ENCODE peak calls at places on chromosomes 3 and 15, in five cellular contexts. One of them, this sample, is unnamed.

GRCh38 chr15:73851679-73852078 is 21.7 kb upstream of the TBC1D21 start:
- DNase-seq in GOT3: no peak
- DNase-seq in mesenteric fat pad: peak
- DNase-seq in glomerular endothelial cell: no peak
- DNase-seq in AG08395: peak
- DNase-seq in this sample: peak

GRCh38 chr15:70375006-70375409 is 277.3 kb upstream of the TLE3 start:
- DNase-seq in GOT3: no peak
- DNase-seq in mesenteric fat pad: peak
- DNase-seq in glomerular endothelial cell: no peak
- DNase-seq in AG08395: peak
- DNase-seq in this sample: no peak

GRCh38 chr3:118354556-118354955 is 680.1 kb downstream of the IGSF11 start:
- DNase-seq in GOT3: no peak
- DNase-seq in mesenteric fat pad: no peak
- DNase-seq in glomerular endothelial cell: no peak
- DNase-seq in AG08395: no peak
- DNase-seq in this sample: no peak

GRCh38 chr15:59741274-59741906 is 52.3 kb upstream of the BNIP2 start:
- DNase-seq in GOT3: no peak
- DNase-seq in mesenteric fat pad: no peak
- DNase-seq in glomerular endothelial cell: no peak
- DNase-seq in AG08395: peak
- DNase-seq in this sample: no peak

GRCh38 chr15:47364671-47365141 is 352.6 kb upstream of the SEMA6D start:
- DNase-seq in GOT3: no peak
- DNase-seq in mesenteric fat pad: no peak
- DNase-seq in glomerular endothelial cell: no peak
- DNase-seq in AG08395: no peak
- DNase-seq in this sample: no peak

GRCh38 chr3:45100998-45101407 is 45.2 kb downstream of the CDCP1 start:
- DNase-seq in GOT3: no peak
- DNase-seq in mesenteric fat pad: no peak
- DNase-seq in glomerular endothelial cell: no peak
- DNase-seq in AG08395: peak
- DNase-seq in this sample: no peak

GRCh38 chr3:194197396-194197960 is 61.5 kb downstream of the HES1 start:
- DNase-seq in GOT3: no peak
- DNase-seq in mesenteric fat pad: no peak
- DNase-seq in glomerular endothelial cell: no peak
- DNase-seq in AG08395: no peak
- DNase-seq in this sample: no peak

GRCh38 chr3:123952844-123953520 is 8.0 kb downstream of the CCDC14 start:
- DNase-seq in GOT3: no peak
- DNase-seq in mesenteric fat pad: no peak
- DNase-seq in glomerular endothelial cell: no peak
- DNase-seq in AG08395: no peak
- DNase-seq in this sample: no peak

GRCh38 chr15:63048986-63049665 is 6.6 kb downstream of the TPM1 start:
- DNase-seq in GOT3: no peak
- DNase-seq in mesenteric fat pad: no peak
- DNase-seq in glomerular endothelial cell: no peak
- DNase-seq in AG08395: no peak
- DNase-seq in this sample: peak

GRCh38 chr3:178561239-178561638 is 25.0 kb downstream of the KCNMB2 start:
- DNase-seq in GOT3: no peak
- DNase-seq in mesenteric fat pad: no peak
- DNase-seq in glomerular endothelial cell: no peak
- DNase-seq in AG08395: no peak
- DNase-seq in this sample: no peak

GRCh38 chr15:28191832-28192231 is 92.7 kb upstream of the OCA2 start:
- DNase-seq in GOT3: no peak
- DNase-seq in mesenteric fat pad: no peak
- DNase-seq in glomerular endothelial cell: no peak
- DNase-seq in AG08395: peak
- DNase-seq in this sample: peak

GRCh38 chr3:4907050-4907449 is 72.2 kb upstream of the BHLHE40 start:
- DNase-seq in GOT3: no peak
- DNase-seq in mesenteric fat pad: no peak
- DNase-seq in glomerular endothelial cell: no peak
- DNase-seq in AG08395: no peak
- DNase-seq in this sample: no peak

GRCh38 chr3:72196377-72196929 is 411.5 kb upstream of the PROK2 start:
- DNase-seq in GOT3: no peak
- DNase-seq in mesenteric fat pad: no peak
- DNase-seq in glomerular endothelial cell: no peak
- DNase-seq in AG08395: no peak
- DNase-seq in this sample: no peak

This sample was measured in heart right ventricle.